ENCODE peak calls at places on chromosome 5, in nine cellular contexts. G, Q, L, W, O, E, I, V and M are unnamed samples. For H3K9me3, the result is how much of the 10 kb centered on the place peaks cover.

GRCh38 chr5:156838966-156839365 is 11.1 kb upstream of the PPP1R2B start:
- DNase-seq in G (no peak), Q (no peak), L (peak), W (no peak), O (no peak), E (no peak), I (no peak), V (no peak), M (no peak)

GRCh38 chr5:39459091-39459490 is 34.3 kb upstream of the DAB2 start:
- DNase-seq in G (no peak), Q (no peak), L (no peak), W (no peak), O (no peak), E (no peak), I (no peak), V (no peak), M (no peak)

GRCh38 chr5:142109356-142110045 is 922 bp downstream of the NDFIP1 start:
- DNase-seq in G (no peak), Q (no peak), L (peak), W (peak), O (peak), E (peak), I (peak), V (peak), M (peak)

GRCh38 chr5:143164557-143164956 is 238.9 kb downstream of the NR3C1 start:
- DNase-seq in G (no peak), Q (no peak), L (no peak), W (no peak), O (no peak), E (no peak), I (no peak), V (no peak), M (no peak)

GRCh38 chr5:157549283-157549629 is 26.3 kb downstream of the ADAM19 start:
- DNase-seq in G (no peak), Q (no peak), L (no peak), W (no peak), O (no peak), E (no peak), I (no peak), V (no peak), M (no peak)

GRCh38 chr5:1158647-1159340 is 42.6 kb upstream of the SLC6A19 start:
- DNase-seq in G (no peak), Q (peak), L (no peak), W (no peak), O (no peak), E (no peak), I (no peak), V (no peak), M (no peak)

GRCh38 chr5:112554089-112554977 is 135.3 kb upstream of the EPB41L4A start:
- DNase-seq in G (no peak), Q (no peak), L (no peak), W (no peak), O (no peak), E (no peak), I (no peak), V (no peak), M (no peak)

GRCh38 chr5:1343315-1343751 is 1.6 kb downstream of the CLPTM1L start:
- DNase-seq in G (no peak), Q (no peak), L (no peak), W (no peak), O (peak), E (no peak), I (no peak), V (no peak), M (no peak)

GRCh38 chr5:74660146-74660545 is 19.6 kb upstream of the ENC1 start:
- DNase-seq in G (no peak), Q (no peak), L (no peak), W (no peak), O (no peak), E (no peak), I (no peak), V (no peak), M (no peak)

GRCh38 chr5:62190931-62191330 is 115.1 kb upstream of the KIF2A start:
- DNase-seq in G (no peak), Q (no peak), L (no peak), W (no peak), O (no peak), E (no peak), I (no peak), V (no peak), M (no peak)

GRCh38 chr5:96017951-96018350 is 56.3 kb upstream of the ELL2 start:
- DNase-seq in G (no peak), Q (no peak), L (no peak), W (no peak), O (no peak), E (no peak), I (no peak), V (no peak), M (no peak)

GRCh38 chr5:177269976-177270375 is 33.5 kb downstream of the RAB24 start:
- DNase-seq in G (no peak), Q (no peak), L (no peak), W (no peak), O (no peak), E (no peak), I (no peak), V (no peak), M (no peak)

GRCh38 chr5:5494489-5495402 is 72.3 kb downstream of the ICE1 start:
- DNase-seq in G (peak), Q (peak), L (peak), W (peak), O (peak), E (peak), I (peak), V (peak), M (peak)

GRCh38 chr5:125198270-125198974 is 452.0 kb upstream of the ZNF608 start:
- DNase-seq in G (peak), Q (peak), L (peak), W (peak), O (peak), E (peak), I (no peak), V (peak), M (peak)

GRCh38 chr5:23223846-23224245 is 283.6 kb upstream of the PRDM9 start:
- DNase-seq in G (no peak), Q (no peak), L (no peak), W (no peak), O (no peak), E (no peak), I (no peak), V (no peak), M (no peak)

GRCh38 chr5:111934511-111934910 is 177.5 kb upstream of the NREP start:
- DNase-seq in G (no peak), Q (no peak), L (no peak), W (no peak), O (no peak), E (no peak), I (no peak), V (no peak), M (no peak)

GRCh38 chr5:129906177-129906887 is 2.1 kb downstream of the CHSY3 start:
- DNase-seq in G (peak), Q (peak), L (no peak), W (peak), O (peak), E (peak), I (no peak), V (peak), M (peak)

GRCh38 chr5:69231851-69232250 is 2.8 kb upstream of the CDK7 start:
- DNase-seq in G (no peak), Q (no peak), L (no peak), W (no peak), O (no peak), E (no peak), I (no peak), V (no peak), M (no peak)

GRCh38 chr5:52041843-52042242 is 658.6 kb downstream of the ISL1 start:
- DNase-seq in G (no peak), Q (no peak), L (no peak), W (no peak), O (no peak), E (no peak), I (no peak), V (no peak), M (no peak)

GRCh38 chr5:42579320-42579719 is 156.1 kb downstream of the GHR start:
- DNase-seq in G (no peak), Q (no peak), L (no peak), W (no peak), O (no peak), E (no peak), I (no peak), V (no peak), M (no peak)

GRCh38 chr5:132387649-132388117 is 18.2 kb downstream of the SLC22A5 start:
- DNase-seq in G (peak), Q (peak), L (peak), W (peak), O (peak), E (peak), I (no peak), V (peak), M (peak)

GRCh38 chr5:44332360-44332971 is 56.8 kb downstream of the FGF10 start:
- DNase-seq in G (no peak), Q (no peak), L (no peak), W (no peak), O (no peak), E (no peak), I (no peak), V (no peak), M (no peak)

GRCh38 chr5:128478386-128479368 is 59.4 kb downstream of the FBN2 start:
- DNase-seq in G (no peak), Q (no peak), L (no peak), W (no peak), O (no peak), E (no peak), I (no peak), V (no peak), M (no peak)

GRCh38 chr5:76325876-76326491 is 77.1 kb upstream of the IQGAP2 start:
- DNase-seq in G (no peak), Q (no peak), L (no peak), W (no peak), O (peak), E (no peak), I (peak), V (peak), M (peak)

GRCh38 chr5:113663879-113664278 is 150.4 kb downstream of the YTHDC2 start:
- DNase-seq in G (no peak), Q (no peak), L (peak), W (no peak), O (peak), E (peak), I (peak), V (peak), M (peak)

GRCh38 chr5:123496892-123497291 is 15.1 kb upstream of the CSNK1G3 start:
- DNase-seq in G (no peak), Q (no peak), L (no peak), W (no peak), O (peak), E (peak), I (no peak), V (no peak), M (no peak)

GRCh38 chr5:177128551-177128976 is 5.0 kb upstream of the NSD1 start:
- DNase-seq in G (no peak), Q (no peak), L (no peak), W (no peak), O (no peak), E (no peak), I (no peak), V (no peak), M (no peak)

GRCh38 chr5:135559342-135559741 is 19.4 kb downstream of the CXCL14 start:
- DNase-seq in G (no peak), Q (no peak), L (no peak), W (no peak), O (no peak), E (no peak), I (no peak), V (no peak), M (peak)

GRCh38 chr5:155140646-155141045 is 127.1 kb downstream of the KIF4B start:
- DNase-seq in G (no peak), Q (no peak), L (no peak), W (no peak), O (no peak), E (no peak), I (no peak), V (no peak), M (no peak)

GRCh38 chr5:180801596-180802324 is 846 bp downstream of the MGAT1 start:
- DNase-seq in G (no peak), Q (no peak), L (peak), W (no peak), O (no peak), E (no peak), I (no peak), V (no peak), M (no peak)

GRCh38 chr5:1429501-1429900 is 15.7 kb downstream of the SLC6A3 start:
- DNase-seq in G (no peak), Q (no peak), L (no peak), W (no peak), O (no peak), E (no peak), I (no peak), V (no peak), M (no peak)

GRCh38 chr5:82551840-82552385 is 273.8 kb upstream of the RPS23 start:
- DNase-seq in G (no peak), Q (no peak), L (no peak), W (no peak), O (no peak), E (no peak), I (no peak), V (no peak), M (no peak)

GRCh38 chr5:154164182-154164581 is 26.4 kb upstream of the GALNT10 start:
- DNase-seq in G (no peak), Q (no peak), L (no peak), W (no peak), O (no peak), E (no peak), I (no peak), V (no peak), M (no peak)

GRCh38 chr5:39898731-39899130 is 474.0 kb upstream of the DAB2 start:
- DNase-seq in G (no peak), Q (no peak), L (no peak), W (no peak), O (no peak), E (no peak), I (no peak), V (no peak), M (no peak)

GRCh38 chr5:95142145-95142544 is 142.7 kb downstream of the MCTP1 start:
- DNase-seq in G (no peak), Q (no peak), L (no peak), W (no peak), O (no peak), E (no peak), I (no peak), V (no peak), M (no peak)

GRCh38 chr5:98432378-98432777 is 341.1 kb upstream of the RGMB start:
- DNase-seq in G (no peak), Q (no peak), L (no peak), W (no peak), O (no peak), E (no peak), I (no peak), V (no peak), M (no peak)

GRCh38 chr5:155554500-155554899 is 540.9 kb downstream of the KIF4B start:
- DNase-seq in G (no peak), Q (no peak), L (no peak), W (no peak), O (no peak), E (no peak), I (no peak), V (no peak), M (no peak)

GRCh38 chr5:126561908-126562307 is 33.1 kb downstream of the ALDH7A1 start:
- DNase-seq in G (no peak), Q (no peak), L (no peak), W (no peak), O (no peak), E (no peak), I (no peak), V (no peak), M (peak)

GRCh38 chr5:17223375-17224185 is 6.1 kb downstream of the BASP1 start:
- DNase-seq in G (no peak), Q (no peak), L (no peak), W (no peak), O (no peak), E (no peak), I (no peak), V (no peak), M (no peak)
- H3K4me3 ChIP-seq in G (no peak), Q (no peak), L (no peak), W (no peak), O (no peak), E (no peak), I (no peak), V (no peak), M (no peak)

GRCh38 chr5:162591724-162592123 is 524.2 kb downstream of the GABRG2 start:
- DNase-seq in G (no peak), Q (no peak), L (no peak), W (no peak), O (no peak), E (no peak), I (no peak), V (no peak), M (no peak)
- H3K9me3 ChIP-seq in G (under half), Q (under half), L (under half), W (under half), O (under half), E (under half), I (under half), V (under half), M (under half)

GRCh38 chr5:59768204-59769040 is 125.1 kb downstream of the PDE4D start:
- DNase-seq in G (peak), Q (peak), L (peak), W (peak), O (peak), E (peak), I (peak), V (peak), M (peak)
- H3K4me3 ChIP-seq in G (peak), Q (peak), L (no peak), W (peak), O (peak), E (no peak), I (no peak), V (peak), M (peak)

DNA sequence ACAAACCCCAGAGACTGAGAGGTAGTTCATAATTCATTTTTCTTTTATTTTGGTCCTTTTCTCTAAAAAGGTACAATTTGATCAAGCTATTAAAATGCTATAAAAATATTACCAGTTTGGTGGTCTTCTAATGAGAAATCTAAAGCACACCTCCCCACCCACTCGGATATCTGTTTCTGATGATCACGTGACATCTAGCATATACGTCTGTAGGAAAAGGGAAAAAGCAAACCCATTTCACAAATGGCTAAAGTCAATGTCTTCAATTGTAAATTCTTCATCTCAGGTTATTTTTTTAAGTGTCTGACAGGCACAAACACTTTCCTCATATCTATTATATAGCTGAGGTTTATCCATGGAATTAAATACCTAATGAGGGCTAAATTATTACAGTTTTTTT is 18.9 kb downstream of the ZNF354A start:
- DNase-seq in G (no peak), Q (no peak), L (no peak), W (no peak), O (no peak), E (no peak), I (no peak), V (no peak), M (no peak)
- H3K9me3 ChIP-seq in G (under half), Q (half or more), L (half or more), W (under half), O (under half), E (half or more), I (half or more), V (under half), M (under half)

GRCh38 chr5:174185506-174185905 is 140.0 kb downstream of the NSG2 start:
- DNase-seq in G (no peak), Q (no peak), L (no peak), W (no peak), O (no peak), E (no peak), I (no peak), V (no peak), M (no peak)
- H3K4me3 ChIP-seq in G (no peak), Q (no peak), L (no peak), W (no peak), O (no peak), E (no peak), I (no peak), V (no peak), M (no peak)

DNA sequence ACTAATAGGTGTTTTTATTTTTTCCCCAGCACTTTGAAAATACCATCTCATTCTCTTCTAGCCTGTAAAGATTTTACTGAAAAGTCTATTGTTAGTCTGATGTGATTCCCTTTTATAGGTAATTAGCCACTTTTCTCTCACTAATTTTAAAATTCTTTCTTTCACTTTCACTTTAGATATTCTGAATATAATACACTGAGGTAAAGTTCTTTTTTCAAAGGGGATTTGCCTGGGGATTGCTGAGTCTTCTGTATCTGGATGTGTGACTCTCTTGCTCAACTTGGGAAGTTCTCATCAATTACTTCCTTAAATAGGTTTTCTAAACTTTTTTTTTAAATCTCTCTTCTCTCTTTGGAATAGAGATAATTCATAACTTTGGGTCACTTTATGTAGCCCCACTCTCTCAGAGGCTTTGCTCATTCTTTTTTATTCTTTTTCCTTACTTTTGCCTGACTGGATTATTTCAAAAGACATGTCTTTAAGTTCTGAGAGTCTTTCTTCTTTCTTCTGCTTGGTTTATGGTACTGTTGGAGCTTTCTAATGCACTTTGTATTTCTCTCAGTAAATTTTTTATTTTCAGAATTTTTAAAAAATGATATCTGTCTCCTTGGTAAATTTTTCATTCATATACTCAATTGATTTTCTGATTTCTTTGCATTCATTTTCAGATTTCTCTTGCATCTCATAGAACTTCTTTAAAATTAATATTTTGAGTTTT is 55.9 kb upstream of the IL12B start:
- DNase-seq in G (no peak), Q (no peak), L (no peak), W (no peak), O (no peak), E (no peak), I (no peak), V (no peak), M (no peak)
- H3K9me3 ChIP-seq in G (under half), Q (under half), L (under half), W (under half), O (under half), E (under half), I (under half), V (under half), M (under half)

DNA sequence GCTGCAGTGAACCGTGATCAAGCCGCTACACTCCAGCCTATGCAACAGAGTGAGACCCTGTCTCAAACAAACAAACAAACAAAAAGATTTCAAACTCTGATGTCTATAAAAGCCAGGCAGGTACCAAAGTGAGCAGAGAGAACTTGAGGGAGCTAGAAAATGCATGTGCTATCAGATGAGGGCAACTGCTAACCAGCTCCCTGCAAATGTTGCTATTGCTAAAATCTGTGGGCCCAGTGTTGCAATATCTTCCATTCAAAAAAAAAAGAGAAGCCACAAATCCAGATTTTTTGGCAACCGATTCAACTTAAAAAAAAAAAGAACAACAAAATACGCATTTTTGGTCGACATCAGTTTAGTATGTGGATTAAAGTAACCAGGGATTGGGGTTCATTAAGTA is 5.5 kb downstream of the UBE2D2 start:
- DNase-seq in G (no peak), Q (no peak), L (no peak), W (no peak), O (no peak), E (no peak), I (no peak), V (no peak), M (no peak)
- H3K4me3 ChIP-seq in G (no peak), Q (no peak), L (no peak), W (no peak), O (no peak), E (no peak), I (no peak), V (no peak), M (no peak)

GRCh38 chr5:10666531-10667305 is 94.3 kb downstream of the DAP start:
- DNase-seq in G (no peak), Q (no peak), L (no peak), W (no peak), O (no peak), E (no peak), I (no peak), V (no peak), M (no peak)
- H3K9me3 ChIP-seq in G (under half), Q (under half), L (under half), W (under half), O (under half), E (under half), I (under half), V (under half), M (under half)